ENCODE peak calls at places on chromosome 11, in ten cellular contexts. L is mucosa of gallbladder; X is IMR-90; T is activated CD4-positive, CD25-positive, alpha-beta regulatory T cell treated with anti-CD3 and anti-CD28 coated beads, Interleukin-2, amount 50 U/mL, for 72 hours; U is SHP77; S is left ventricle myocardium inferior; N is activated CD4-positive, alpha-beta T cell treated with anti-CD3 and anti-CD28 coated beads, Interleukin-2, amount 50 U/mL, for 1 hour; Z is SW480; B is activated gamma-delta T cell treated with Interleukin-2 at 50 U/mL for 16 hours; E is kidney. C is an unnamed sample.

GRCh38 chr11:117794144-117794543 is 2.9 kb downstream of the DSCAML1 start:
- DNase-seq in E (peak), X (no peak), Z (no peak), B (no peak), T (no peak), N (no peak), S (no peak), U (no peak), L (no peak), C (no peak)

GRCh38 chr11:44033411-44033850 is 14.3 kb upstream of the ACCSL start:
- DNase-seq in T (no peak), B (no peak), U (no peak), E (no peak), S (no peak), N (no peak), L (no peak), Z (no peak), X (no peak), C (no peak)

GRCh38 chr11:44878696-44879095 is 72.0 kb downstream of the TP53I11 start:
- DNase-seq in B (no peak), S (no peak), U (no peak), T (no peak), E (no peak), N (no peak), L (no peak), X (no peak), Z (no peak), C (no peak)

GRCh38 chr11:132549571-132549970 is 982.7 kb downstream of the OPCML start:
- DNase-seq in E (no peak), T (no peak), N (no peak), S (no peak), L (no peak), Z (no peak), U (no peak), X (no peak), B (no peak), C (no peak)

GRCh38 chr11:15651782-15652181 is 537.1 kb downstream of the INSC start:
- DNase-seq in X (no peak), S (no peak), Z (no peak), U (no peak), N (no peak), E (peak), L (no peak), T (no peak), B (no peak), C (no peak)

GRCh38 chr11:72045849-72046248 is 34.5 kb downstream of the NUMA1 start:
- DNase-seq in N (no peak), B (no peak), L (no peak), U (no peak), T (no peak), S (no peak), Z (no peak), X (no peak), E (peak), C (no peak)

GRCh38 chr11:3367221-3367620 is 11.7 kb downstream of the ZNF195 start:
- DNase-seq in U (no peak), L (no peak), S (no peak), B (no peak), E (no peak), T (no peak), N (no peak), Z (no peak), X (no peak), C (no peak)

GRCh38 chr11:63592975-63593395 is 21.2 kb downstream of the PLAAT3 start:
- DNase-seq in L (no peak), B (no peak), U (no peak), S (no peak), N (no peak), T (no peak), Z (peak), E (no peak), X (peak), C (no peak)

GRCh38 chr11:67436459-67437081 is 912 bp downstream of the PTPRCAP start:
- DNase-seq in U (peak), S (no peak), X (no peak), B (peak), L (no peak), N (peak), Z (no peak), E (peak), T (peak), C (no peak)

GRCh38 chr11:91350931-91351330 is 873.7 kb upstream of the FAT3 start:
- DNase-seq in S (no peak), T (no peak), N (no peak), X (no peak), E (no peak), U (no peak), L (no peak), B (no peak), Z (no peak), C (no peak)

GRCh38 chr11:119266517-119267255 is 50.2 kb downstream of the MCAM start:
- DNase-seq in B (no peak), E (no peak), U (no peak), T (no peak), X (peak), Z (no peak), S (no peak), L (no peak), N (no peak), C (no peak)

C was measured in non-pigmented ciliary epithelial cell.